ENCODE peak calls at places on chromosomes 13 and 19, in eight cellular contexts. M is esophagus squamous epithelium; T is aorta; V is fibroblast of gingiva; C is kidney tubule cell; N is COR-L47; J is SW480; I is stimulated activated naive B cell treated with anti-CD40 and anti-IgM and Interleukin-4, amounts not matched to agents 10 μg/mL and 1 μg/mL and 100 μg/mL, for 72 hours. S is an unnamed sample.

GRCh38 chr13:34114581-34114980 is 296.6 kb downstream of the RFC3 start:
- DNase-seq in M (no peak), T (no peak), V (no peak), C (no peak), N (no peak), J (no peak), I (no peak), S (no peak)

GRCh38 chr13:94030415-94031119 is 448.9 kb downstream of the DCT start:
- DNase-seq in M (no peak), T (no peak), V (no peak), C (no peak), N (no peak), J (no peak), I (no peak), S (no peak)

GRCh38 chr19:47068246-47068645 is 19.8 kb upstream of the TMEM160 start:
- DNase-seq in M (no peak), T (no peak), V (no peak), C (no peak), N (no peak), J (no peak), I (no peak), S (no peak)

GRCh38 chr13:113856716-113857065 is 7.2 kb downstream of the GAS6 start:
- DNase-seq in M (no peak), T (peak), V (peak), C (peak), N (no peak), J (peak), I (no peak), S (no peak)

GRCh38 chr19:35222373-35223005 is 6.0 kb downstream of the FAM187B start:
- DNase-seq in M (no peak), T (no peak), V (no peak), C (no peak), N (no peak), J (no peak), I (no peak), S (no peak)

GRCh38 chr19:10780368-10780767 is 55.6 kb downstream of the TMED1 start:
- DNase-seq in M (peak), T (no peak), V (peak), C (no peak), N (no peak), J (no peak), I (no peak), S (no peak)

GRCh38 chr13:47433461-47434005 is 536.7 kb upstream of the HTR2A start:
- DNase-seq in M (no peak), T (no peak), V (no peak), C (peak), N (no peak), J (no peak), I (no peak), S (no peak)

GRCh38 chr19:679418-680286 is 3.5 kb downstream of the FSTL3 start:
- DNase-seq in M (no peak), T (peak), V (peak), C (peak), N (no peak), J (no peak), I (no peak), S (no peak)